ENCODE peak calls at places on chromosome 11, in seven cellular contexts. V is bronchial epithelial cell, C is HFF-Myc, Q is stomach, R is thoracic aorta, W is psoas muscle, Z is hepatocyte. P is an unnamed sample.

GRCh38 chr11:78690588-78690987 is 115.9 kb upstream of the NARS2 start:
- DNase-seq in C (no peak), V (peak), Q (no peak), R (no peak), Z (no peak), W (no peak), P (no peak)

GRCh38 chr11:43518407-43519165 is 159.9 kb downstream of the TTC17 start:
- DNase-seq in V (peak), C (no peak), Z (no peak), W (no peak), Q (no peak), R (no peak), P (peak)

GRCh38 chr11:61776561-61777075 is 15.8 kb downstream of the TMEM258 start:
- DNase-seq in W (peak), Z (peak), V (peak), C (no peak), Q (peak), R (no peak), P (no peak)

GRCh38 chr11:35717520-35717919 is 54.9 kb downstream of the TRIM44 start:
- DNase-seq in Q (no peak), W (no peak), Z (no peak), R (no peak), V (no peak), C (no peak), P (no peak)

GRCh38 chr11:102914238-102915043 is 39.7 kb upstream of the MMP12 start:
- DNase-seq in R (no peak), W (no peak), C (peak), Z (peak), V (peak), Q (no peak), P (no peak)

GRCh38 chr11:17389205-17389956 is 922 bp upstream of the KCNJ11 start:
- DNase-seq in R (peak), W (peak), V (peak), Z (peak), Q (peak), C (no peak), P (no peak)

GRCh38 chr11:77223797-77224196 is 77.7 kb downstream of the GDPD4 start:
- DNase-seq in Q (peak), Z (no peak), C (no peak), V (peak), W (no peak), R (no peak), P (no peak)

GRCh38 chr11:110123003-110123402 is 29.8 kb downstream of the ZC3H12C start:
- DNase-seq in Q (no peak), R (no peak), Z (no peak), W (no peak), C (no peak), V (no peak), P (no peak)

GRCh38 chr11:115990004-115990447 is 485.8 kb upstream of the CADM1 start:
- DNase-seq in Z (peak), R (no peak), W (no peak), Q (no peak), C (no peak), V (no peak), P (no peak)

GRCh38 chr11:126515501-126515900 is 160.0 kb downstream of the ST3GAL4 start:
- DNase-seq in V (no peak), Q (no peak), W (no peak), C (no peak), Z (no peak), R (no peak), P (no peak)

GRCh38 chr11:128467610-128468041 is 119.7 kb downstream of the ETS1 start:
- DNase-seq in C (peak), W (peak), V (peak), Z (peak), Q (no peak), R (peak), P (peak)
- TF ChIP-seq CTCF in C (peak), W (no peak), V (peak), Z (no peak), Q (no peak), R (no peak), P (peak)

GRCh38 chr11:5831196-5831829 is 10.4 kb downstream of the OR52E6 start:
- DNase-seq in V (no peak), Z (no peak), W (no peak), Q (no peak), R (no peak), C (no peak), P (no peak)
- H3K4me3 ChIP-seq in V (no peak), Z (no peak), W (no peak), Q (no peak), R (no peak), C (no peak), P (no peak)

GRCh38 chr11:29019960-29020683 is 911.9 kb downstream of the METTL15 start:
- DNase-seq in W (no peak), Q (no peak), V (peak), Z (peak), R (no peak), C (no peak), P (no peak)
- TF ChIP-seq CTCF in W (no peak), Q (peak), V (peak), Z (peak), R (no peak), C (peak), P (peak)

GRCh38 chr11:33723238-33723881 is 12.9 kb downstream of the CD59 start:
- DNase-seq in R (no peak), C (no peak), Q (no peak), Z (peak), W (no peak), V (peak), P (peak)
- H3K4me3 ChIP-seq in R (no peak), C (no peak), Q (no peak), Z (no peak), W (peak), V (no peak), P (no peak)

GRCh38 chr11:130700092-130700491 is 216.2 kb downstream of the SNX19 start:
- DNase-seq in C (no peak), R (no peak), Q (no peak), W (no peak), Z (no peak), V (no peak), P (no peak)
- TF ChIP-seq CTCF in C (no peak), R (no peak), Q (no peak), W (no peak), Z (no peak), V (no peak), P (no peak)

GRCh38 chr11:93326681-93327080 is 3.9 kb upstream of the DEUP1 start:
- DNase-seq in R (no peak), Q (no peak), C (no peak), Z (no peak), W (no peak), V (no peak), P (no peak)

GRCh38 chr11:93330446-93330984 is at the start of gene DEUP1:
- DNase-seq in R (no peak), Z (peak), W (peak), C (no peak), V (no peak), Q (peak), P (no peak)

GRCh38 chr11:93329936-93330445 is 551 bp upstream of the DEUP1 start:
- DNase-seq in Q (no peak), Z (peak), V (peak), C (no peak), R (no peak), W (no peak), P (no peak)
- H3K4me3 ChIP-seq in Q (peak), Z (peak), V (peak), C (no peak), R (peak), W (peak), P (peak)

DNA sequence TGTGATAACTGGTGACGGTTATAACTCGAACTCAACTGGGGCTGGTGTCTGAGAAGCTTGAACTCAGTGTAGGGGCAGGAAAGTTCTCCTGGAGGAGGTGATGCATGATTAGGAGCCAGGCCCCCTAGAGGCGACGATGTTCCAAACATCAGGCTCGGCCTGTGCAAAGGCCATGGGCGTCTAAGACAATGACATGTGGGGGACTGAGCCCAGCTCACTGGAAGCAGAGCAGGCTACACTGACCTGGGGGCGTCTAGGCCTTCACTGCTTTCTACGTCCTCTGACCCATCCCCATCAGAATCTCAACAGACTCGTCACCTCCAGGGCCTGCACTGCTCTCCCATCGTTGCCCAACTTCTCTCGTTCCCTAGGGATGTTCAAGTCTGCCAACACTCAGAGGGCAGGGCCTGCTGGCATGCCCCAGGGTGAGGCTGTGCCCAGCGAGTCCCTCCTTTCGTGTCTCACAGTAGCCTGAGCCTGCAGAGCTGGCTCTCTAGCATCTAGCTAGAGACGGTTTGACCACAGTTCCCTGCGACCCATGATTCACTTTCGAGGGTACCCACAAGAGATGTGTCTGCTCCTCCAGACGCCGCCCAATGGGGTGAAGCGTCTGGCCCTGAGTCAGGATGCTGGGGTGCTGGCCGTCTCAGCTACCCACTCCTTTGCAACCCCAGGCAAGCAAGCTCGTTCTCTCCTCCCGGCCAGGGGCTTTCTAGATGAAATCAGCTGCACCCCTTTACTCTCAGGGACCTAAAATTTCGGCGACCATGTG is 1.1 kb upstream of the ATG16L2 start:
- DNase-seq in V (peak), Q (peak), R (no peak), C (no peak), Z (peak), W (peak), P (no peak)
- TF ChIP-seq CTCF in V (peak), Q (peak), R (peak), C (peak), Z (peak), W (peak), P (peak)

DNA sequence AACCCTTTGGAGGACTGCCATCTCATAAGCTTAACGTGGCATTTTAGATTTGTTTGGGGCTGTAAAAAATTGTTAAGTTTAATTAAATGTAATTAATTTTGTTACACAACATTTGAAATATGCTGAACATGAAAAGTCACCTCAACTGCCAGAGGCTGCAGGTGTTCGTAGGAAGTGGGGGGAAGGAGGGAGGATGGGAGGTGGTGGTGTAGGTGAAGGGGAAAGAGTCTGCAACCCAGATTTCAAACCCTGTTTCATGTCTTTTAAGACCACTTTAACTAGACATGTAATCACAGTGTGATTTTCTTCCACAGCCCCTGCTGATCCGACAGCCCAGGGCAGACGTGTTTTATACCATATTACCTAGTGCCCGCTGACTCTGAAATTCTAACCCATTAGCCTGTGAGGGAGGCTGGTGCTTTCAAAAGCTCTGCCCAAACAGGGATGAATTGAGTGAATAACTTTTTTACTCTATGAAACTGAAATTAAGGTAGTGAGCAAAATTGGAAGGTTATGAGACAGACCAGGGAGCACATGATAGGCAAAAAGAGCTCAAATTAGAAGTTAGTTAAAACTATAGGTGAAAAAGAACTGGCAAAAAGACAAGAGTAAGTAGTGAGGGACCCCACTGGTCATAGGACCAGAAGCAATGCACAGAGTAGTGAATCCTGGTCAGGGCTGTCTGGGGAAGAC is 279.8 kb downstream of the DDX10 start:
- DNase-seq in R (no peak), V (no peak), Z (no peak), C (no peak), Q (no peak), W (no peak), P (no peak)
- H3K4me3 ChIP-seq in R (no peak), V (no peak), Z (no peak), C (no peak), Q (no peak), W (no peak), P (no peak)

DNA sequence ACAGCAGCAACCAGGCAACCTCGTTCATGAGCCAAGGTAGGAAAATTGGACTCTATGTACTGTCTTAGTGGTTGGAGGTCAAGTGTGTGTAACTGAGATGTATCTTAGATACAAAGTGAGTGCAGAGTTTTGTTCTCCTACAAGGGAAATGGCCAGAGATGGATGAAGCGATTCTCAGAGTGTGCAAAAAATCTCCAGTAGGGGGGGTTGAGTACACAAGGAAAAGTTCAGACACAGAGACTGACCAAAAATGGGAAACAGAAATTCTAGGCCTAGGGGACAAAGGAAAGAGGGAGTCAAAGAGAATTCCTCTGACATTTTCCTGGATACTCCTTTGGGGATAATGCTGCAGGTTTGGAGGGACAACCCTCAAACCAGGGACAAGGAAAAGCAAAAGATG is 38.2 kb upstream of the OR5AK2 start:
- DNase-seq in Z (no peak), Q (no peak), W (no peak), C (no peak), V (no peak), R (no peak), P (no peak)
- TF ChIP-seq CTCF in Z (no peak), Q (no peak), W (no peak), C (no peak), V (no peak), R (no peak), P (peak)